ENCODE peak calls at places on chromosomes 16 and 17, in six cellular contexts. One of them, this sample, is unnamed.

GRCh38 chr17:413016-413350 is 60.4 kb upstream of the RPH3AL start:
- DNase-seq in BJ: no peak
- DNase-seq in astrocyte of the spinal cord: no peak
- DNase-seq in cardiac muscle cell: no peak
- DNase-seq in HFFc6: no peak
- DNase-seq in spleen: no peak
- DNase-seq in this sample: no peak

GRCh38 chr16:65002265-65002664 is 119.6 kb downstream of the CDH11 start:
- DNase-seq in HFFc6: peak; percentile 83
- DNase-seq in BJ: no peak
- DNase-seq in astrocyte of the spinal cord: peak; percentile 41
- DNase-seq in spleen: no peak
- DNase-seq in cardiac muscle cell: peak; percentile 81
- DNase-seq in this sample: no peak

GRCh38 chr16:47008174-47008573 is 34.7 kb upstream of the DNAJA2 start:
- DNase-seq in spleen: no peak
- DNase-seq in HFFc6: no peak
- DNase-seq in cardiac muscle cell: no peak
- DNase-seq in BJ: no peak
- DNase-seq in astrocyte of the spinal cord: no peak
- DNase-seq in this sample: no peak

GRCh38 chr16:29710227-29711219 is 31.5 kb downstream of the QPRT start:
- DNase-seq in HFFc6: peak; percentile 73
- DNase-seq in astrocyte of the spinal cord: peak; percentile 75
- DNase-seq in BJ: peak; percentile 17
- DNase-seq in cardiac muscle cell: peak; percentile 82
- DNase-seq in spleen: peak; percentile 47
- DNase-seq in this sample: no peak

GRCh38 chr17:4160294-4160859 is 17.4 kb downstream of the CYB5D2 start:
- DNase-seq in BJ: no peak
- DNase-seq in cardiac muscle cell: no peak
- DNase-seq in HFFc6: no peak
- DNase-seq in astrocyte of the spinal cord: no peak
- DNase-seq in spleen: no peak
- DNase-seq in this sample: no peak

GRCh38 chr16:82936941-82937551 is 310.3 kb downstream of the CDH13 start:
- DNase-seq in HFFc6: no peak
- DNase-seq in BJ: no peak
- DNase-seq in spleen: no peak
- DNase-seq in astrocyte of the spinal cord: peak; percentile 85
- DNase-seq in cardiac muscle cell: peak; percentile 59
- DNase-seq in this sample: no peak

GRCh38 chr16:66928702-66929388 is 3.5 kb upstream of the RRAD start:
- DNase-seq in spleen: no peak
- DNase-seq in astrocyte of the spinal cord: peak; percentile 30
- DNase-seq in BJ: no peak
- DNase-seq in cardiac muscle cell: peak; percentile 50
- DNase-seq in HFFc6: peak; percentile 37
- DNase-seq in this sample: no peak

GRCh38 chr17:37741334-37742113 is 3.3 kb downstream of the HNF1B start:
- DNase-seq in astrocyte of the spinal cord: no peak
- DNase-seq in HFFc6: no peak
- DNase-seq in cardiac muscle cell: no peak
- DNase-seq in BJ: no peak
- DNase-seq in spleen: no peak
- DNase-seq in this sample: no peak

GRCh38 chr16:66014221-66014620 is 352.3 kb upstream of the CDH5 start:
- DNase-seq in cardiac muscle cell: no peak
- DNase-seq in BJ: no peak
- DNase-seq in spleen: no peak
- DNase-seq in astrocyte of the spinal cord: no peak
- DNase-seq in HFFc6: no peak
- DNase-seq in this sample: no peak

GRCh38 chr17:8162997-8163977 is 539 bp upstream of the VAMP2 start:
- DNase-seq in BJ: no peak
- DNase-seq in astrocyte of the spinal cord: no peak
- DNase-seq in spleen: peak; percentile 87
- DNase-seq in HFFc6: no peak
- DNase-seq in cardiac muscle cell: no peak
- DNase-seq in this sample: no peak

GRCh38 chr17:15782809-15783208 is 50.7 kb downstream of the TBC1D26 start:
- DNase-seq in cardiac muscle cell: peak; percentile 70
- DNase-seq in astrocyte of the spinal cord: peak; percentile 51
- DNase-seq in BJ: no peak
- DNase-seq in spleen: no peak
- DNase-seq in HFFc6: no peak
- DNase-seq in this sample: peak; percentile 29

DNA sequence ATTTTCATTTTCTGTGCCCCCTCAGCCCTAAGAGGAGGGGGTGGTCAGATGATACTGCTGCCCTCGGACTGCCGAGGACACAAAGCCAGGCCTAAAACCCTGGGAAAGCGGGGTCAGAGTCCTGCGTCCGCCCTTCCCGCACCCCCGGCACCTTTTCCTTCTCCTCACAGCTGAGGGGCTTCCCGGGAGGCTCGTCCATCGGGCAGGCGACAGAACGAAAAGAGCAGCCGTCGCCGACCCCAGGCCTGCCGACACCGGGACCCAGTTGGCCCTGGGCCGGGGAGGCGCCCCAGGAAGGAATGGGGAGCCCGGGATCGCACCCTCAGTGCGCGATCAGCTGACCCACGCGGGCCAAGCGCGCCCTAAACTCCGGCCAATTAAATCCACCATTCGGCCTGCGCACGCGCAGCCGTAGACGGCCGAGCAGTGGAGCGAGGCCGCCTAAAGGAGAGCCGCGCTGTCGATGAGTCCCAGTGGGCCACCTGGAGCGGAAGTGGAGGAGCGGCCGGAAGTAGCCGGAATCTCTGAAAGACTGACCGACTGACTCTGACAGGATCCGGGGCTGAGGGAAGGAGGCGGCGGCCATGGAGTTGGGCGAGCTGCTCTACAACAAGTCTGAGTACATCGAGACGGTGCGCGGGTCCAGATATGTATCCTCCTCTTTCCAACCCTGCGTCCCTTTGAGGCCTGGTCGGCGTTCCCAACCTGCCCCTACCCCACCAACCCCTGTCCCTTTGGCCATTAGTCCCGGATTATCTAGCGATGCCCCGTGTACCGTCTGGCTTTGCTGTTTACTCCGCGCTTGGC is at the start of the genes DCTN5 and PALB2:
- DNase-seq in cardiac muscle cell: peak; percentile 95
- DNase-seq in HFFc6: peak; percentile 94
- DNase-seq in BJ: peak; percentile 66
- DNase-seq in astrocyte of the spinal cord: peak; percentile 94
- DNase-seq in spleen: peak; percentile 97
- DNase-seq in this sample: peak; percentile 73
- TF ChIP-seq CTCF in cardiac muscle cell: no peak
- TF ChIP-seq CTCF in HFFc6: no peak
- TF ChIP-seq CTCF in BJ: no peak
- TF ChIP-seq CTCF in astrocyte of the spinal cord: no peak
- TF ChIP-seq CTCF in spleen: no peak
- TF ChIP-seq CTCF in this sample: no peak

DNA sequence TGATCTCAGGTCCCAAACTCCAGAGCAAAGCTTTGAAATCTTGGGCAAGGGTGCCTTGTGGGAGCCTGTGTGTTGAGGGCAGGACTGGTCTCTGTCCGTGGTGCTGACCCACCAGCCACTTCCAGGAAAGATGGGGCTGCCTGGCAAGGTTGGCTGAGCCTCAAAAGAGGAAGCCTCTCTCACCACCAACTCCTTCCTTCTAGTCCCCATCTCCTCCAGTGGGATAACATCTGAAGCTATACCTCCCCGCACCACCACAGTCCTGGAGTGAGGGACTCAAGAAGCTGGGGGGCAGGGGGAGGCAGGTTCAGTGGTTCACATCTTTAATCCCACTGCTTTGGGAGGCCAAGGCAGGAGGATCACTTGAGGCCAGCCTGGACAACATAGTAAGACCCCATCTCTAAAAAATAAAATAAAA is 9.1 kb downstream of the GAS2L2 start:
- DNase-seq in HFFc6: peak; percentile 27
- DNase-seq in astrocyte of the spinal cord: peak; percentile 39
- DNase-seq in spleen: no peak
- DNase-seq in BJ: no peak
- DNase-seq in cardiac muscle cell: peak; percentile 65
- DNase-seq in this sample: no peak
- TF ChIP-seq CTCF in HFFc6: no peak
- TF ChIP-seq CTCF in astrocyte of the spinal cord: no peak
- TF ChIP-seq CTCF in spleen: no peak
- TF ChIP-seq CTCF in BJ: no peak
- TF ChIP-seq CTCF in cardiac muscle cell: no peak
- TF ChIP-seq CTCF in this sample: no peak

GRCh38 chr16:53034306-53034705 is 18.4 kb downstream of the CHD9NB start:
- DNase-seq in cardiac muscle cell: peak; percentile 44
- DNase-seq in BJ: no peak
- DNase-seq in HFFc6: peak; percentile 78
- DNase-seq in spleen: no peak
- DNase-seq in astrocyte of the spinal cord: no peak
- DNase-seq in this sample: no peak

GRCh38 chr16:53036066-53036465 is 16.6 kb downstream of the CHD9NB start:
- DNase-seq in BJ: no peak
- DNase-seq in astrocyte of the spinal cord: no peak
- DNase-seq in spleen: no peak
- DNase-seq in cardiac muscle cell: no peak
- DNase-seq in HFFc6: no peak
- DNase-seq in this sample: no peak

GRCh38 chr16:53029971-53030370 is 22.7 kb downstream of the CHD9NB start:
- DNase-seq in cardiac muscle cell: no peak
- DNase-seq in HFFc6: no peak
- DNase-seq in astrocyte of the spinal cord: no peak
- DNase-seq in spleen: no peak
- DNase-seq in BJ: no peak
- DNase-seq in this sample: no peak

GRCh38 chr16:53031323-53031942 is 21.3 kb downstream of the CHD9NB start:
- DNase-seq in HFFc6: no peak
- DNase-seq in spleen: no peak
- DNase-seq in cardiac muscle cell: peak; percentile 27
- DNase-seq in astrocyte of the spinal cord: no peak
- DNase-seq in BJ: no peak
- DNase-seq in this sample: no peak

GRCh38 chr16:53035176-53035942 is 17.3 kb downstream of the CHD9NB start:
- DNase-seq in HFFc6: no peak
- DNase-seq in BJ: no peak
- DNase-seq in spleen: no peak
- DNase-seq in astrocyte of the spinal cord: no peak
- DNase-seq in cardiac muscle cell: no peak
- DNase-seq in this sample: no peak
- TF ChIP-seq CTCF in HFFc6: no peak
- TF ChIP-seq CTCF in BJ: no peak
- TF ChIP-seq CTCF in spleen: no peak
- TF ChIP-seq CTCF in astrocyte of the spinal cord: no peak
- TF ChIP-seq CTCF in cardiac muscle cell: no peak
- TF ChIP-seq CTCF in this sample: no peak

DNA sequence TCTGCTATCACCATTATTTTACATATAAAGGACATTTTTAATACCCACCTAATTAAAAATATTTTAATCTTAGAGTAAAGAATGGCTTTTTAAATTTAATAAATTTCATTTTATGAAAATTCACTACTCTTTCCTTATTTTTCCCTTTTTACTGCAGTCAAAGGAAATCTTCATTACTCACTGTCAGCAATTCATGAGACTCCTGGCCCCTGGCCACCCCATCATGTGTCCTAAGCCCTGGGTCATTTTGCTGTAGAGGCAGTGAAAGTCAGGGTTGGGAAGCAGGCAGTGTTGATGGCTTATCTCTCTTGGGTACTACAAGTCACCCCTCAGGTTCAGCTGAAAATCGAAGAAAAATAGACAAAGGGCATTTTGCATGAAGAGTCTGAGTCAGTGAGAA is 468.6 kb upstream of the CCL2 start:
- DNase-seq in astrocyte of the spinal cord: no peak
- DNase-seq in cardiac muscle cell: no peak
- DNase-seq in HFFc6: no peak
- DNase-seq in BJ: no peak
- DNase-seq in spleen: no peak
- DNase-seq in this sample: no peak
- TF ChIP-seq CTCF in astrocyte of the spinal cord: no peak
- TF ChIP-seq CTCF in cardiac muscle cell: no peak
- TF ChIP-seq CTCF in HFFc6: no peak
- TF ChIP-seq CTCF in BJ: no peak
- TF ChIP-seq CTCF in spleen: no peak
- TF ChIP-seq CTCF in this sample: no peak